ENCODE peak calls at places on chromosomes 16 and 17, in ten cellular contexts. One of them, this sample, is unnamed.

GRCh38 chr16:89015271-89015859 is 38.4 kb upstream of the CBFA2T3 start:
- DNase-seq in WTC11: no peak
- DNase-seq in epithelial cell of proximal tubule: no peak
- DNase-seq in gastrocnemius medialis: no peak
- DNase-seq in GM12865: no peak
- DNase-seq in A549: no peak
- DNase-seq in tibial nerve: no peak
- DNase-seq in heart right ventricle: no peak
- DNase-seq in breast epithelium: no peak
- DNase-seq in osteoblast: peak
- DNase-seq in this sample: no peak

GRCh38 chr16:9102943-9103342 is 11.5 kb downstream of the HAPSTR1 start:
- DNase-seq in WTC11: no peak
- DNase-seq in epithelial cell of proximal tubule: no peak
- DNase-seq in gastrocnemius medialis: no peak
- DNase-seq in GM12865: no peak
- DNase-seq in A549: no peak
- DNase-seq in tibial nerve: no peak
- DNase-seq in heart right ventricle: no peak
- DNase-seq in breast epithelium: no peak
- DNase-seq in osteoblast: no peak
- DNase-seq in this sample: no peak

GRCh38 chr16:81121474-81121990 is 25.3 kb upstream of the GCSH start:
- DNase-seq in WTC11: no peak
- DNase-seq in epithelial cell of proximal tubule: no peak
- DNase-seq in gastrocnemius medialis: no peak
- DNase-seq in GM12865: no peak
- DNase-seq in A549: no peak
- DNase-seq in tibial nerve: no peak
- DNase-seq in heart right ventricle: no peak
- DNase-seq in breast epithelium: no peak
- DNase-seq in osteoblast: peak
- DNase-seq in this sample: no peak

GRCh38 chr17:64778367-64779290 is 116.5 kb upstream of the SMURF2 start:
- DNase-seq in WTC11: peak
- DNase-seq in epithelial cell of proximal tubule: no peak
- DNase-seq in gastrocnemius medialis: no peak
- DNase-seq in GM12865: peak
- DNase-seq in A549: no peak
- DNase-seq in tibial nerve: no peak
- DNase-seq in heart right ventricle: no peak
- DNase-seq in breast epithelium: no peak
- DNase-seq in osteoblast: peak
- DNase-seq in this sample: no peak

GRCh38 chr16:19166500-19166899 is 1.5 kb upstream of the SYT17 start:
- DNase-seq in WTC11: no peak
- DNase-seq in epithelial cell of proximal tubule: no peak
- DNase-seq in gastrocnemius medialis: no peak
- DNase-seq in GM12865: no peak
- DNase-seq in A549: no peak
- DNase-seq in tibial nerve: no peak
- DNase-seq in heart right ventricle: no peak
- DNase-seq in breast epithelium: no peak
- DNase-seq in osteoblast: no peak
- DNase-seq in this sample: no peak

GRCh38 chr16:85717393-85718152 is 28.8 kb upstream of the GINS2 start:
- DNase-seq in WTC11: peak
- DNase-seq in epithelial cell of proximal tubule: no peak
- DNase-seq in gastrocnemius medialis: peak
- DNase-seq in GM12865: peak
- DNase-seq in A549: peak
- DNase-seq in tibial nerve: peak
- DNase-seq in heart right ventricle: peak
- DNase-seq in breast epithelium: peak
- DNase-seq in osteoblast: peak
- DNase-seq in this sample: no peak

GRCh38 chr16:81485824-81486554 is 41.4 kb downstream of the CMIP start:
- DNase-seq in WTC11: no peak
- DNase-seq in epithelial cell of proximal tubule: no peak
- DNase-seq in gastrocnemius medialis: no peak
- DNase-seq in GM12865: no peak
- DNase-seq in A549: peak
- DNase-seq in tibial nerve: no peak
- DNase-seq in heart right ventricle: no peak
- DNase-seq in breast epithelium: no peak
- DNase-seq in osteoblast: peak
- DNase-seq in this sample: no peak

GRCh38 chr16:49431040-49431439 is 57.4 kb downstream of the C16orf78 start:
- DNase-seq in WTC11: no peak
- DNase-seq in epithelial cell of proximal tubule: no peak
- DNase-seq in gastrocnemius medialis: no peak
- DNase-seq in GM12865: no peak
- DNase-seq in A549: no peak
- DNase-seq in tibial nerve: no peak
- DNase-seq in heart right ventricle: no peak
- DNase-seq in breast epithelium: no peak
- DNase-seq in osteoblast: no peak
- DNase-seq in this sample: no peak

GRCh38 chr16:11319529-11320146 is 25.6 kb upstream of the RMI2 start:
- DNase-seq in WTC11: no peak
- DNase-seq in epithelial cell of proximal tubule: no peak
- DNase-seq in gastrocnemius medialis: no peak
- DNase-seq in GM12865: no peak
- DNase-seq in A549: no peak
- DNase-seq in tibial nerve: no peak
- DNase-seq in heart right ventricle: no peak
- DNase-seq in breast epithelium: no peak
- DNase-seq in osteoblast: peak
- DNase-seq in this sample: no peak

GRCh38 chr16:72821551-72821950 is 226.4 kb downstream of the ZFHX3 start:
- DNase-seq in WTC11: no peak
- DNase-seq in epithelial cell of proximal tubule: no peak
- DNase-seq in gastrocnemius medialis: no peak
- DNase-seq in GM12865: no peak
- DNase-seq in A549: no peak
- DNase-seq in tibial nerve: no peak
- DNase-seq in heart right ventricle: no peak
- DNase-seq in breast epithelium: no peak
- DNase-seq in osteoblast: no peak
- DNase-seq in this sample: no peak

GRCh38 chr16:30895592-30896202 is 717 bp upstream of the CTF1 start:
- DNase-seq in WTC11: no peak
- DNase-seq in epithelial cell of proximal tubule: no peak
- DNase-seq in gastrocnemius medialis: no peak
- DNase-seq in GM12865: no peak
- DNase-seq in A549: no peak
- DNase-seq in tibial nerve: no peak
- DNase-seq in heart right ventricle: no peak
- DNase-seq in breast epithelium: no peak
- DNase-seq in osteoblast: peak
- DNase-seq in this sample: no peak

GRCh38 chr17:15952916-15953865 is 8.3 kb downstream of the ADORA2B start:
- DNase-seq in WTC11: no peak
- DNase-seq in epithelial cell of proximal tubule: no peak
- DNase-seq in gastrocnemius medialis: no peak
- DNase-seq in GM12865: no peak
- DNase-seq in A549: no peak
- DNase-seq in tibial nerve: no peak
- DNase-seq in heart right ventricle: no peak
- DNase-seq in breast epithelium: no peak
- DNase-seq in osteoblast: peak
- DNase-seq in this sample: no peak

GRCh38 chr16:17386229-17386628 is 84.5 kb downstream of the XYLT1 start:
- DNase-seq in WTC11: no peak
- DNase-seq in epithelial cell of proximal tubule: no peak
- DNase-seq in gastrocnemius medialis: no peak
- DNase-seq in GM12865: no peak
- DNase-seq in A549: no peak
- DNase-seq in tibial nerve: no peak
- DNase-seq in heart right ventricle: no peak
- DNase-seq in breast epithelium: no peak
- DNase-seq in osteoblast: no peak
- DNase-seq in this sample: no peak

GRCh38 chr17:43356999-43357398 is 41.8 kb upstream of the ARL4D start:
- DNase-seq in WTC11: no peak
- DNase-seq in epithelial cell of proximal tubule: no peak
- DNase-seq in gastrocnemius medialis: peak
- DNase-seq in GM12865: no peak
- DNase-seq in A549: peak
- DNase-seq in tibial nerve: no peak
- DNase-seq in heart right ventricle: no peak
- DNase-seq in breast epithelium: no peak
- DNase-seq in osteoblast: peak
- DNase-seq in this sample: no peak

GRCh38 chr17:44416558-44417289 is 27.3 kb upstream of the ITGA2B start:
- DNase-seq in WTC11: no peak
- DNase-seq in epithelial cell of proximal tubule: peak
- DNase-seq in gastrocnemius medialis: no peak
- DNase-seq in GM12865: no peak
- DNase-seq in A549: no peak
- DNase-seq in tibial nerve: no peak
- DNase-seq in heart right ventricle: no peak
- DNase-seq in breast epithelium: no peak
- DNase-seq in osteoblast: no peak
- DNase-seq in this sample: no peak

GRCh38 chr16:27972500-27972899 is 91.0 kb downstream of the GSG1L start:
- DNase-seq in WTC11: peak
- DNase-seq in epithelial cell of proximal tubule: peak
- DNase-seq in gastrocnemius medialis: no peak
- DNase-seq in GM12865: peak
- DNase-seq in A549: peak
- DNase-seq in tibial nerve: no peak
- DNase-seq in heart right ventricle: peak
- DNase-seq in breast epithelium: no peak
- DNase-seq in osteoblast: peak
- DNase-seq in this sample: no peak
- TF ChIP-seq CTCF in WTC11: no peak
- TF ChIP-seq CTCF in epithelial cell of proximal tubule: peak
- TF ChIP-seq CTCF in gastrocnemius medialis: no peak
- TF ChIP-seq CTCF in GM12865: peak
- TF ChIP-seq CTCF in A549: peak
- TF ChIP-seq CTCF in tibial nerve: peak
- TF ChIP-seq CTCF in heart right ventricle: peak
- TF ChIP-seq CTCF in breast epithelium: peak
- TF ChIP-seq CTCF in osteoblast: peak
- TF ChIP-seq CTCF in this sample: no peak

GRCh38 chr17:75650874-75651273 is 16.1 kb downstream of the RECQL5 start:
- DNase-seq in WTC11: no peak
- DNase-seq in epithelial cell of proximal tubule: no peak
- DNase-seq in gastrocnemius medialis: no peak
- DNase-seq in GM12865: no peak
- DNase-seq in A549: no peak
- DNase-seq in tibial nerve: no peak
- DNase-seq in heart right ventricle: no peak
- DNase-seq in breast epithelium: peak
- DNase-seq in osteoblast: no peak
- DNase-seq in this sample: no peak

GRCh38 chr17:75652341-75652740 is 14.6 kb downstream of the RECQL5 start:
- DNase-seq in WTC11: no peak
- DNase-seq in epithelial cell of proximal tubule: no peak
- DNase-seq in gastrocnemius medialis: no peak
- DNase-seq in GM12865: no peak
- DNase-seq in A549: no peak
- DNase-seq in tibial nerve: no peak
- DNase-seq in heart right ventricle: no peak
- DNase-seq in breast epithelium: peak
- DNase-seq in osteoblast: no peak
- DNase-seq in this sample: no peak

GRCh38 chr17:75652934-75653549 is 13.9 kb downstream of the RECQL5 start:
- DNase-seq in WTC11: peak
- DNase-seq in epithelial cell of proximal tubule: no peak
- DNase-seq in gastrocnemius medialis: no peak
- DNase-seq in GM12865: peak
- DNase-seq in A549: peak
- DNase-seq in tibial nerve: no peak
- DNase-seq in heart right ventricle: no peak
- DNase-seq in breast epithelium: no peak
- DNase-seq in osteoblast: peak
- DNase-seq in this sample: no peak

GRCh38 chr17:75658237-75658636 is 8.7 kb downstream of the RECQL5 start:
- DNase-seq in WTC11: no peak
- DNase-seq in epithelial cell of proximal tubule: no peak
- DNase-seq in gastrocnemius medialis: no peak
- DNase-seq in GM12865: no peak
- DNase-seq in A549: no peak
- DNase-seq in tibial nerve: no peak
- DNase-seq in heart right ventricle: no peak
- DNase-seq in breast epithelium: peak
- DNase-seq in osteoblast: no peak
- DNase-seq in this sample: no peak

DNA sequence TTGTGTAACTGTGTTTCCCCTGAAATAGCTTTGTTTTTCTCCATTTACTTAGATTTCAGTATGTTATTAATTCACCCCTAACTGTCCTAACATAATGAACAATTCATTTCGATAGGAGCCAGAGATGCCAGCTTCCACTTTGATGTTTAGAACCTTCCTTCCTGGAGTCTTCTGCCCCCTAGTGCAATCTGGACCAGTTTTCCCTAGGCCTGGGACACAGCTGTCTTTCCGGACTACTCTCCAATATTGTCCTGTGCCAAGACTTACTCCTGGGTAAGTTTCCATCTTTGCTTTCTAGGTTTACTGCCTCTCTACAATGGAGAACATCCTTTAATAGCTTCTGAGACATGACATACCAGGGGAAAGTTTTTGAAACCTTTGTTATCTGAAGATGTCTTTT is 12.8 kb downstream of the RECQL5 start:
- DNase-seq in WTC11: no peak
- DNase-seq in epithelial cell of proximal tubule: no peak
- DNase-seq in gastrocnemius medialis: no peak
- DNase-seq in GM12865: no peak
- DNase-seq in A549: no peak
- DNase-seq in tibial nerve: no peak
- DNase-seq in heart right ventricle: no peak
- DNase-seq in breast epithelium: peak
- DNase-seq in osteoblast: no peak
- DNase-seq in this sample: no peak
- TF ChIP-seq CTCF in WTC11: no peak
- TF ChIP-seq CTCF in epithelial cell of proximal tubule: peak
- TF ChIP-seq CTCF in gastrocnemius medialis: no peak
- TF ChIP-seq CTCF in GM12865: no peak
- TF ChIP-seq CTCF in A549: peak
- TF ChIP-seq CTCF in tibial nerve: no peak
- TF ChIP-seq CTCF in heart right ventricle: peak
- TF ChIP-seq CTCF in breast epithelium: no peak
- TF ChIP-seq CTCF in osteoblast: peak
- TF ChIP-seq CTCF in this sample: no peak

GRCh38 chr17:66625321-66625767 is 209.6 kb upstream of the CACNG5 start:
- DNase-seq in WTC11: no peak
- DNase-seq in epithelial cell of proximal tubule: no peak
- DNase-seq in gastrocnemius medialis: no peak
- DNase-seq in GM12865: peak
- DNase-seq in A549: peak
- DNase-seq in tibial nerve: no peak
- DNase-seq in heart right ventricle: no peak
- DNase-seq in breast epithelium: no peak
- DNase-seq in osteoblast: no peak
- DNase-seq in this sample: no peak
- TF ChIP-seq CTCF in WTC11: no peak
- TF ChIP-seq CTCF in epithelial cell of proximal tubule: peak
- TF ChIP-seq CTCF in gastrocnemius medialis: no peak
- TF ChIP-seq CTCF in GM12865: peak
- TF ChIP-seq CTCF in A549: peak
- TF ChIP-seq CTCF in tibial nerve: no peak
- TF ChIP-seq CTCF in heart right ventricle: peak
- TF ChIP-seq CTCF in breast epithelium: peak
- TF ChIP-seq CTCF in osteoblast: peak
- TF ChIP-seq CTCF in this sample: no peak

GRCh38 chr17:17403899-17404576 is 72.8 kb upstream of the MED9 start:
- DNase-seq in WTC11: no peak
- DNase-seq in epithelial cell of proximal tubule: no peak
- DNase-seq in gastrocnemius medialis: no peak
- DNase-seq in GM12865: no peak
- DNase-seq in A549: no peak
- DNase-seq in tibial nerve: no peak
- DNase-seq in heart right ventricle: no peak
- DNase-seq in breast epithelium: no peak
- DNase-seq in osteoblast: no peak
- DNase-seq in this sample: no peak
- TF ChIP-seq CTCF in WTC11: no peak
- TF ChIP-seq CTCF in epithelial cell of proximal tubule: no peak
- TF ChIP-seq CTCF in gastrocnemius medialis: no peak
- TF ChIP-seq CTCF in GM12865: no peak
- TF ChIP-seq CTCF in A549: no peak
- TF ChIP-seq CTCF in tibial nerve: no peak
- TF ChIP-seq CTCF in heart right ventricle: no peak
- TF ChIP-seq CTCF in breast epithelium: no peak
- TF ChIP-seq CTCF in osteoblast: no peak
- TF ChIP-seq CTCF in this sample: no peak

This sample was measured in omental fat pad.